ENCODE peak calls at places on chromosomes 7 and 10, in five cellular contexts. V is GM12878, R is SK-N-SH, F is IMR-90, T is K562. Q is an unnamed sample.

GRCh38 chr10:112383325-112383724 is 9.4 kb downstream of the ACSL5 start:
- DNase-seq in V (no peak), R (no peak), F (peak), T (peak), Q (no peak)

GRCh38 chr7:2282185-2282751 is 32.0 kb downstream of the SNX8 start:
- DNase-seq in V (no peak), R (no peak), F (no peak), T (peak), Q (no peak)

GRCh38 chr10:23517155-23517554 is 78.3 kb downstream of the OTUD1 start:
- DNase-seq in V (no peak), R (no peak), F (no peak), T (no peak), Q (no peak)

GRCh38 chr10:110755781-110756180 is 111.6 kb downstream of the RBM20 start:
- DNase-seq in V (no peak), R (no peak), F (no peak), T (no peak), Q (no peak)

GRCh38 chr10:71547290-71547689 is 150.6 kb downstream of the CDH23 start:
- DNase-seq in V (no peak), R (no peak), F (no peak), T (peak), Q (no peak)

GRCh38 chr10:22553452-22553995 is 160.9 kb downstream of the PIP4K2A start:
- DNase-seq in V (no peak), R (no peak), F (no peak), T (no peak), Q (no peak)

GRCh38 chr10:121553861-121554264 is 44.4 kb downstream of the FGFR2 start:
- DNase-seq in V (no peak), R (no peak), F (no peak), T (no peak), Q (no peak)

GRCh38 chr7:40899151-40899550 is 764.3 kb downstream of the SUGCT start:
- DNase-seq in V (no peak), R (no peak), F (no peak), T (no peak), Q (no peak)

GRCh38 chr10:93916257-93917063 is 22.7 kb downstream of the SLC35G1 start:
- DNase-seq in V (no peak), R (peak), F (peak), T (no peak), Q (peak)

GRCh38 chr10:78255796-78256638 is 222.4 kb downstream of the RPS24 start:
- DNase-seq in V (no peak), R (no peak), F (peak), T (peak), Q (peak)

GRCh38 chr7:94289071-94289470 is 105.6 kb upstream of the COL1A2 start:
- DNase-seq in V (no peak), R (peak), F (peak), T (no peak), Q (peak)

GRCh38 chr10:10684972-10685371 is 332.7 kb upstream of the CELF2 start:
- DNase-seq in V (no peak), R (no peak), F (no peak), T (no peak), Q (no peak)

GRCh38 chr7:100865971-100866720 is 1.0 kb upstream of the TRIP6 start:
- DNase-seq in V (no peak), R (peak), F (no peak), T (no peak), Q (no peak)

GRCh38 chr10:44864042-44864436 is 47.1 kb upstream of the TMEM72 start:
- DNase-seq in V (no peak), R (no peak), F (no peak), T (no peak), Q (no peak)

GRCh38 chr10:74418285-74418872 is 267.4 kb downstream of the ADK start:
- DNase-seq in V (no peak), R (peak), F (no peak), T (no peak), Q (no peak)

GRCh38 chr7:76202666-76203030 is 952 bp downstream of the SRRM3 start:
- DNase-seq in V (no peak), R (peak), F (no peak), T (no peak), Q (no peak)

GRCh38 chr10:109920011-109920410 is 3.3 kb downstream of the XPNPEP1 start:
- DNase-seq in V (no peak), R (no peak), F (no peak), T (no peak), Q (no peak)

GRCh38 chr7:35255417-35255798 is 1.5 kb upstream of the TBX20 start:
- DNase-seq in V (no peak), R (no peak), F (no peak), T (no peak), Q (no peak)

GRCh38 chr10:13993634-13994033 is 337.1 kb downstream of the FRMD4A start:
- DNase-seq in V (no peak), R (no peak), F (no peak), T (no peak), Q (no peak)

GRCh38 chr7:79377097-79377496 is 76.4 kb downstream of the MAGI2 start:
- DNase-seq in V (no peak), R (no peak), F (peak), T (no peak), Q (no peak)

GRCh38 chr7:157791261-157791660 is 454.5 kb downstream of the DNAJB6 start:
- DNase-seq in V (no peak), R (no peak), F (no peak), T (no peak), Q (no peak)

GRCh38 chr7:88310950-88311674 is 4.4 kb upstream of the STEAP4 start:
- DNase-seq in V (no peak), R (no peak), F (no peak), T (peak), Q (no peak)

GRCh38 chr10:69218831-69219230 is 1.3 kb upstream of the HKDC1 start:
- DNase-seq in V (no peak), R (no peak), F (no peak), T (no peak), Q (no peak)

GRCh38 chr10:73501651-73502050 is 5.8 kb upstream of the PPP3CB start:
- DNase-seq in V (no peak), R (no peak), F (peak), T (no peak), Q (no peak)

GRCh38 chr10:111600772-111601171 is 523.9 kb downstream of the ADRA2A start:
- DNase-seq in V (no peak), R (no peak), F (no peak), T (no peak), Q (no peak)

GRCh38 chr7:55516399-55516798 is 55.9 kb downstream of the VOPP1 start:
- DNase-seq in V (no peak), R (no peak), F (no peak), T (no peak), Q (no peak)

GRCh38 chr7:56105508-56105907 is 768 bp downstream of the CHCHD2 start:
- DNase-seq in V (no peak), R (no peak), F (peak), T (no peak), Q (peak)

GRCh38 chr7:49775065-49775948 is 1.9 kb downstream of the VWC2 start:
- DNase-seq in V (no peak), R (peak), F (no peak), T (no peak), Q (no peak)

DNA sequence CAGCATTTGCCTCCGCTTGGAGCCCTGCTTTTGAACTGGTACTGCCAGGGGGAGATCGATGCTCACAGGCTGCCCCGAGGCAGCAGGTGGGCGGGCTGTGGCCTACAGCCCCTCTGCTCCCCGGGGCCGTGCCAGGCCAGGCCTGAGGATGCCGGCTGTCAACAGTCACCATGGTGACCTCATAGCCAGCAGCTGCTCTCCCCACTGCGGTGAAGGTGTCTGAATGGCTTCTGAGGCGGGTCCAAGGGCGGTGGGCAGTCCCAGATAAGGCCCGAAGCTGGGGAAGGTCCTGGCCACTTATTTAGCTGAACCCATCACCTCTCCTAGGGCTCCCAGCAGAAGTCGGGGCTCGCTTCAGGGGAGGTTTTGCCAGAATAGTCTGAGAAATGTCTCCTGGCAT is 179.3 kb downstream of the ARHGAP12 start:
- DNase-seq in V (no peak), R (peak), F (peak), T (no peak), Q (no peak)
- TF ChIP-seq USF2 in V (no peak), R (no peak), F (no peak), T (no peak), Q (no peak)

DNA sequence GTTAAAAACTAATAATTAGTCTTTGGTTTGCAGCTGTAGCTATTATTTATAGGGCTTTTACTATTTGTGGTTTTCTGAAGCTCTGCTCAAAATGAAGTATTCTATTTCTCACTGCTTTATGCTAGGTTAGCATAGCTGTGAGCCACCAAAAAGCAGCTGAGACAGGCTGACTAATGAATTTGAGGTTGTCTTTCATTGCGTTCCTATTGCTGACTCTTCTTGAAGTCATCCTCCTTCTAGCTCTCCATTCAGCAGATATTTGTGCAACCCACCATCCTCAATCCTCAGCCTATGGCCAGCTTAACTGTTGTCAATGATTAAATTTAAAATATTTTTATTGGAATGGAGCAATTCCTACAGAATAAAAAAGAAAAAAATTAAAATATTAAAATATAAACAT is 2.1 kb upstream of the RALA start:
- DNase-seq in V (no peak), R (no peak), F (peak), T (no peak), Q (no peak)
- H3K4me2 ChIP-seq in V (peak), R (peak), F (no peak), T (no peak), Q (no peak)

GRCh38 chr7:138878064-138878463 is 80.1 kb upstream of the ATP6V0A4 start:
- DNase-seq in V (no peak), R (no peak), F (no peak), T (no peak), Q (no peak)

GRCh38 chr7:138876326-138876725 is 78.3 kb upstream of the ATP6V0A4 start:
- DNase-seq in V (no peak), R (no peak), F (no peak), T (no peak), Q (no peak)

GRCh38 chr7:138872576-138872975 is 74.6 kb upstream of the ATP6V0A4 start:
- DNase-seq in V (no peak), R (no peak), F (no peak), T (no peak), Q (no peak)

GRCh38 chr7:138878847-138879246 is 80.9 kb upstream of the ATP6V0A4 start:
- DNase-seq in V (no peak), R (no peak), F (no peak), T (no peak), Q (no peak)

DNA sequence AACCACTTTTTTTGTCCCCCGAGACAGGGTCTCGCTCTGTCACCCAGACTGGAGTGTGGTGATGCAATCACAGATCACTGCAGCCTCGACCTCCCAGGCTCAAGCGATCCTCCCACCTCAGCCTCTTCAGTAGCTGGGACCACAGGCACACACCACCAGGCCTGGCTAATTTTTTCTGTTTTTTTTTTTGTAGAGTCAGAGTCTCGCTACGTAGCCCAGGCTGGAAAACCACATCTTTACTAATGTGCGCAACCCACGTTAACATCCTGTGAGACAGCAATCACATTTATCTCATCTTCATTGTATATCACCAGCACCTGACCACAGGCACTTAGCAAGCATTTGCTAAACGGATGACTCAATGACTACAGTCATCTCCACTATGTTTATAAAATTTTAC is 77.8 kb upstream of the ATP6V0A4 start:
- DNase-seq in V (no peak), R (no peak), F (peak), T (no peak), Q (no peak)
- TF ChIP-seq USF2 in V (no peak), R (no peak), F (peak), T (no peak), Q (no peak)

DNA sequence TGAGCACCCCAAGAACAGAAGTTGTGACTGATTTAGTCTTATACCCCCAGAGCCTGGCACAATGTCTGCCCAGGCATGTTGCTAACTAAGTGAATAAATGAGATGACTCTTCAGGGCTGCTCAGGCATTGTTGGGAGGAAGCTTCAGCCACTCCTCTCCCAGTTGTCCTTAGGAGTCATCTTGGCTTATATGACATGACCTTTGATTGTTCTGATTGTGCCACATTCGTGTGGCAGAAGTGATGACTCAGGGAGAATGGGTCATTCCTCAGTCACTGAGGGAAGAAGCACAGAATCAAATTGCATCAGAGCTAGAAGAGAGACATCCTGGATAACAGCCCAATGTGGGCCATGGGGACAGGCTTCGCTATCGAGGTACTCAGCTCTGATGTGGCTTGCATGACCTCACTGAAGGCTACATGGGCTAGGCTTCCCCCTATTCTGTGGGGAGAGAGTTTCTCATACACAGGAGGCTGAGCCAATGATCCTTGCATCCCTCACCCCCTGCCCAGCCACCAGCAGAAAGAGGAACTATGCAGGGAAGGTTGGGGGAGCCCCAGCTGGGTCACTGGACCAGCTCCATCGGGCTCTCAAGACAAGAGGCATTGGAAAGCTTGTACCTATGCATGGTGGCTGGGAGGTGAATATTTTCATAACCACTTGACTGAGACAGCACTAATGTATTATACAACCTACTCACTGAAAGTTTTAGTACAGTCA is 6.1 kb upstream of the HMX3 start:
- DNase-seq in V (no peak), R (no peak), F (no peak), T (no peak), Q (no peak)
- H3K4me2 ChIP-seq in V (no peak), R (no peak), F (no peak), T (no peak), Q (no peak)

GRCh38 chr10:125054216-125054615 is 106.1 kb downstream of the CTBP2 start:
- DNase-seq in V (no peak), R (no peak), F (no peak), T (peak), Q (no peak)

GRCh38 chr10:125049216-125049903 is 107.4 kb downstream of the ZRANB1 start:
- DNase-seq in V (no peak), R (no peak), F (no peak), T (peak), Q (no peak)

GRCh38 chr10:125048101-125048864 is 106.4 kb downstream of the ZRANB1 start:
- DNase-seq in V (no peak), R (peak), F (peak), T (peak), Q (peak)

GRCh38 chr10:125054664-125055273 is 105.6 kb downstream of the CTBP2 start:
- DNase-seq in V (no peak), R (no peak), F (no peak), T (peak), Q (no peak)

DNA sequence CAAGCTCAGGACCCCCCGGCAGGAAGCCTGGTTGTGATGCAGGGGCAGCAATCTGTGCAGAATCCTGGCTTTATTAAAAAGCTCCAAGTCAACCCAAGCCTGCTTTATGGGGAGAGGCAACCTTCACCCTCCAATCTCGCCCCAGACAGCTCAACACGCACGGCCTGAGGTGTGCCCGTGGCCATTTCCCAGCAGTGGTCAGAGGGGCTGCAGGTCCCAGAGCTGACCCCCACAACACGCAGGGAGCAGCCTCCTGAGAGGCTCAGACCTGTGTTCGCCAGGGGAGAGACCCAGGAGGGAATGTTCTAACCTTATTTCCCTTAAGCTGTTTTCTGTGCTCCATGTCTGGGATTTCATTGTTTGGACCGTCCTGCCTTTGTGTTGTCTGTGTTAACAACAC is 108.2 kb downstream of the CTBP2 start:
- DNase-seq in V (no peak), R (no peak), F (no peak), T (peak), Q (no peak)
- TF ChIP-seq USF2 in V (no peak), R (no peak), F (no peak), T (no peak), Q (no peak)

GRCh38 chr10:108755661-108756060 is 1167.7 kb downstream of the XPNPEP1 start:
- DNase-seq in V (no peak), R (no peak), F (no peak), T (no peak), Q (no peak)

DNA sequence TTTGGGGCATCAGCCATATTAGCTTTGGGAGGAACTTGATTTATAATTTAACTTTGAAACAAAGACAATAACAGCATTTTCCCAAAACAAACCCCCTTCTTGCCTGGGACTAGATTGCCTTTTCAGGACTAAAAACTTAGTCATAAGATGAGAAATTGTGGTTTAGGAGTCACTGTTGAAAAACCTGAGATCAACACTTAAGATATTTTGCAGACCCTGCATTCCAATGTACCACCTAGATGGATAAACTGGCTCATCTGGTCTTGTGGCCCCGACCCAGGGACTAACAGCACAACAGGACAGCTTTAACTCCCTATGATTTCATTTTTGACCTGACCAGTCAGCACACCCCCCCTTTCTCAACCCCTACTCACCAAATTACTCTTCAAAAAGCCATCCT is 1165.4 kb downstream of the XPNPEP1 start:
- DNase-seq in V (no peak), R (no peak), F (no peak), T (no peak), Q (no peak)
- H3K4me2 ChIP-seq in V (no peak), R (no peak), F (no peak), T (no peak), Q (no peak)

GRCh38 chr10:132141526-132142395 is 45.0 kb upstream of the DPYSL4 start:
- DNase-seq in V (no peak), R (no peak), F (no peak), T (no peak), Q (no peak)
- TF ChIP-seq USF2 in V (no peak), R (no peak), F (no peak), T (no peak), Q (no peak)